ENCODE peak calls at places on chromosomes 6 and 20, in ten cellular contexts. E is G401; G is EL; Q is mesendoderm; V is COR-L47; M is GDM1; F is neuronal stem cell; S is activated T-helper 9 cell treated with anti-CD3 and anti-CD28 coated beads, Interleukin-2, amount 50 U/mL, for 16 hours; I is activated CD8-positive, alpha-beta memory T cell treated with anti-CD3 and anti-CD28 coated beads for 4 hours; N is NCI-H1694 treated with DMSO at 0.1 percent for 48 hours. H is an unnamed sample.

GRCh38 chr20:58888521-58889333 is 36.2 kb downstream of the GNAS start:
- DNase-seq in E (peak; percentile 81), G (peak; percentile 82), Q (peak; percentile 87), V (peak; percentile 62), M (peak; percentile 62), F (peak; percentile 74), S (peak; percentile 74), I (peak; percentile 73), N (peak; percentile 56), H (no peak)

GRCh38 chr6:7417684-7418083 is 28.1 kb downstream of the RIOK1 start:
- DNase-seq in E (no peak), G (no peak), Q (no peak), V (no peak), M (no peak), F (no peak), S (no peak), I (no peak), N (no peak), H (no peak)

GRCh38 chr6:148612043-148612442 is 134.8 kb upstream of the UST start:
- DNase-seq in E (no peak), G (no peak), Q (no peak), V (no peak), M (no peak), F (no peak), S (no peak), I (no peak), N (no peak), H (no peak)

GRCh38 chr6:1256435-1257008 is 55.4 kb upstream of the FOXQ1 start:
- DNase-seq in E (no peak), G (no peak), Q (no peak), V (no peak), M (no peak), F (no peak), S (no peak), I (no peak), N (no peak), H (no peak)

GRCh38 chr6:57193177-57193576 is 21.1 kb downstream of the BAG2 start:
- DNase-seq in E (no peak), G (no peak), Q (no peak), V (no peak), M (no peak), F (no peak), S (no peak), I (no peak), N (no peak), H (no peak)

GRCh38 chr20:47785321-47785899 is at the start of gene SULF2:
- DNase-seq in E (no peak), G (no peak), Q (peak; percentile 42), V (no peak), M (no peak), F (peak; percentile 35), S (no peak), I (no peak), N (no peak), H (no peak)

GRCh38 chr6:110338820-110339470 is 19.2 kb downstream of the METTL24 start:
- DNase-seq in E (no peak), G (no peak), Q (no peak), V (no peak), M (no peak), F (no peak), S (no peak), I (no peak), N (no peak), H (no peak)

GRCh38 chr6:163356324-163356723 is 58.2 kb upstream of the QKI start:
- DNase-seq in E (no peak), G (peak; percentile 77), Q (no peak), V (no peak), M (no peak), F (no peak), S (no peak), I (no peak), N (no peak), H (no peak)

GRCh38 chr6:4488389-4488788 is 287.8 kb upstream of the CDYL start:
- DNase-seq in E (no peak), G (no peak), Q (no peak), V (no peak), M (no peak), F (no peak), S (no peak), I (no peak), N (no peak), H (no peak)

GRCh38 chr20:4748847-4749246 is 27.1 kb downstream of the PRND start:
- DNase-seq in E (no peak), G (no peak), Q (peak; percentile 80), V (peak; percentile 10), M (no peak), F (no peak), S (no peak), I (no peak), N (no peak), H (no peak)

GRCh38 chr6:42402184-42402583 is 49.5 kb downstream of the TRERF1 start:
- DNase-seq in E (no peak), G (peak; percentile 47), Q (no peak), V (no peak), M (no peak), F (no peak), S (peak; percentile 30), I (peak; percentile 42), N (no peak), H (no peak)

GRCh38 chr20:9460518-9460917 is 53.9 kb upstream of the LAMP5 start:
- DNase-seq in E (no peak), G (peak; percentile 82), Q (no peak), V (no peak), M (no peak), F (no peak), S (no peak), I (no peak), N (no peak), H (peak; percentile 4)

GRCh38 chr6:41092421-41093140 is 19.8 kb downstream of the NFYA start:
- DNase-seq in E (peak; percentile 14), G (peak; percentile 20), Q (peak; percentile 25), V (peak; percentile 10), M (no peak), F (no peak), S (no peak), I (no peak), N (no peak), H (no peak)

GRCh38 chr6:128932061-128932460 is 49.1 kb downstream of the LAMA2 start:
- DNase-seq in E (no peak), G (peak; percentile 68), Q (peak; percentile 13), V (no peak), M (no peak), F (no peak), S (no peak), I (no peak), N (no peak), H (no peak)

GRCh38 chr20:36806049-36806448 is 32.5 kb upstream of the DSN1 start:
- DNase-seq in E (peak; percentile 91), G (no peak), Q (no peak), V (no peak), M (no peak), F (no peak), S (no peak), I (no peak), N (no peak), H (no peak)

GRCh38 chr6:52497652-52498408 is 77.7 kb downstream of the EFHC1 start:
- DNase-seq in E (no peak), G (no peak), Q (no peak), V (no peak), M (no peak), F (no peak), S (no peak), I (no peak), N (no peak), H (no peak)

GRCh38 chr20:60372282-60372681 is 414.1 kb downstream of the CDH26 start:
- DNase-seq in E (no peak), G (no peak), Q (no peak), V (peak; percentile 10), M (no peak), F (no peak), S (no peak), I (no peak), N (no peak), H (no peak)

GRCh38 chr20:4217349-4217761 is 202.0 kb upstream of the RNF24 start:
- DNase-seq in E (no peak), G (peak; percentile 40), Q (peak; percentile 68), V (no peak), M (no peak), F (no peak), S (no peak), I (no peak), N (no peak), H (no peak)

GRCh38 chr6:42021847-42022754 is 28.2 kb upstream of the TAF8 start:
- DNase-seq in E (peak; percentile 56), G (no peak), Q (no peak), V (no peak), M (no peak), F (no peak), S (peak; percentile 55), I (peak; percentile 60), N (no peak), H (no peak)

GRCh38 chr6:90256698-90257485 is 39.8 kb downstream of the BACH2 start:
- DNase-seq in E (no peak), G (peak; percentile 85), Q (no peak), V (no peak), M (no peak), F (no peak), S (no peak), I (no peak), N (no peak), H (no peak)

GRCh38 chr6:113449051-113449450 is 408.1 kb upstream of the MARCKS start:
- DNase-seq in E (no peak), G (peak; percentile 65), Q (no peak), V (no peak), M (no peak), F (no peak), S (no peak), I (no peak), N (no peak), H (no peak)

GRCh38 chr6:31794866-31795615 is 511 bp downstream of the VARS1 start:
- DNase-seq in E (no peak), G (no peak), Q (peak; percentile 73), V (no peak), M (peak; percentile 60), F (peak; percentile 27), S (no peak), I (no peak), N (peak; percentile 25), H (no peak)

GRCh38 chr20:32190608-32191415 is 16.7 kb downstream of the PLAGL2 start:
- DNase-seq in E (no peak), G (peak; percentile 19), Q (peak; percentile 63), V (no peak), M (no peak), F (no peak), S (no peak), I (no peak), N (no peak), H (no peak)

GRCh38 chr20:38649275-38649891 is 47.8 kb downstream of the ARHGAP40 start:
- DNase-seq in E (peak; percentile 19), G (peak; percentile 25), Q (no peak), V (peak; percentile 56), M (no peak), F (no peak), S (no peak), I (no peak), N (peak; percentile 34), H (no peak)

GRCh38 chr6:100433726-100434435 is 30.8 kb downstream of the SIM1 start:
- DNase-seq in E (no peak), G (peak; percentile 41), Q (no peak), V (no peak), M (no peak), F (peak; percentile 49), S (no peak), I (no peak), N (no peak), H (no peak)

GRCh38 chr6:131819507-131820228 is 11.8 kb downstream of the ENPP1 start:
- DNase-seq in E (no peak), G (peak; percentile 37), Q (no peak), V (no peak), M (no peak), F (no peak), S (no peak), I (no peak), N (no peak), H (no peak)

GRCh38 chr6:145233955-145234354 is 501.4 kb downstream of the EPM2A start:
- DNase-seq in E (no peak), G (no peak), Q (no peak), V (no peak), M (no peak), F (no peak), S (no peak), I (no peak), N (no peak), H (no peak)

GRCh38 chr20:38134427-38135281 is 30.4 kb downstream of the TGM2 start:
- DNase-seq in E (no peak), G (peak; percentile 87), Q (peak; percentile 93), V (no peak), M (no peak), F (no peak), S (no peak), I (no peak), N (no peak), H (no peak)

H was measured in brain pericyte.